ENCODE peak calls at places on chromosomes 5 and 9, in ten cellular contexts. H is transverse colon, L is Peyer's patch, T is astrocyte, M is HCT116, W is uterus, B is endodermal cell, Y is dorsolateral prefrontal cortex, F is body of pancreas, Z is Panc1. N is an unnamed sample.

GRCh38 chr5:157907479-157907878 is 48.5 kb upstream of the CLINT1 start:
- DNase-seq in T (no peak), B (no peak), L (no peak), M (no peak), F (no peak), Y (no peak), H (no peak), W (no peak), Z (no peak), N (no peak)

GRCh38 chr5:173495225-173495904 is 121.1 kb downstream of the BOD1 start:
- DNase-seq in F (no peak), B (peak; percentile 20), W (no peak), L (no peak), H (no peak), T (no peak), Z (no peak), Y (no peak), M (no peak), N (peak; percentile 58)

GRCh38 chr5:131355972-131356528 is 92.2 kb downstream of the CDC42SE2 start:
- DNase-seq in B (no peak), M (no peak), H (no peak), T (peak; percentile 37), Y (no peak), Z (no peak), L (no peak), F (no peak), W (no peak), N (no peak)

GRCh38 chr9:5879419-5880181 is 11.1 kb upstream of the MLANA start:
- DNase-seq in T (peak; percentile 87), Z (no peak), F (no peak), W (no peak), B (peak; percentile 69), H (no peak), L (no peak), Y (no peak), M (peak; percentile 88), N (no peak)

GRCh38 chr5:135578685-135579341 is at the start of gene CXCL14:
- DNase-seq in B (peak; percentile 91), L (no peak), H (peak; percentile 34), Z (no peak), W (no peak), F (peak; percentile 11), Y (peak; percentile 49), T (peak; percentile 82), M (no peak), N (peak; percentile 72)

GRCh38 chr5:24364711-24365110 is 280.1 kb downstream of the CDH10 start:
- DNase-seq in L (no peak), Z (no peak), T (no peak), B (no peak), H (no peak), W (no peak), Y (no peak), M (no peak), F (no peak), N (no peak)

GRCh38 chr9:79287881-79288280 is 283.9 kb upstream of the TLE4 start:
- DNase-seq in H (no peak), L (no peak), F (no peak), W (no peak), T (peak; percentile 37), B (peak; percentile 42), Y (no peak), Z (no peak), M (no peak), N (no peak)

GRCh38 chr5:24110019-24110615 is 534.7 kb downstream of the CDH10 start:
- DNase-seq in B (no peak), L (no peak), W (no peak), Y (no peak), T (peak; percentile 1), H (no peak), M (no peak), F (no peak), Z (no peak), N (no peak)

GRCh38 chr9:26880262-26880661 is 12.3 kb downstream of the CAAP1 start:
- DNase-seq in H (no peak), B (no peak), W (no peak), T (no peak), F (no peak), Z (no peak), M (no peak), L (no peak), Y (no peak), N (no peak)

GRCh38 chr5:138491669-138492551 is 26.6 kb downstream of the EGR1 start:
- DNase-seq in F (peak; percentile 95), Y (peak; percentile 93), T (peak; percentile 84), L (peak; percentile 79), W (peak; percentile 90), Z (peak; percentile 18), H (peak; percentile 89), M (peak; percentile 60), B (peak; percentile 89), N (peak; percentile 96)

GRCh38 chr9:130897848-130898551 is 1.4 kb upstream of the QRFP start:
- DNase-seq in B (no peak), T (no peak), L (no peak), F (no peak), Z (no peak), M (no peak), W (no peak), H (peak; percentile 28), Y (no peak), N (no peak)

GRCh38 chr9:83544002-83544698 is 5.9 kb upstream of the FRMD3 start:
- DNase-seq in Z (peak; percentile 8), W (peak; percentile 38), F (peak; percentile 8), T (peak; percentile 57), B (peak; percentile 69), M (peak; percentile 42), Y (no peak), H (peak; percentile 46), L (no peak), N (no peak)

GRCh38 chr9:108904161-108904560 is 29.8 kb downstream of the ELP1 start:
- DNase-seq in H (no peak), Z (no peak), F (no peak), T (no peak), Y (no peak), W (no peak), L (no peak), B (no peak), M (no peak), N (no peak)

GRCh38 chr9:126684345-126684744 is 70.6 kb downstream of the LMX1B start:
- DNase-seq in Y (no peak), L (no peak), T (no peak), F (no peak), Z (no peak), M (no peak), H (no peak), B (no peak), W (no peak), N (no peak)

GRCh38 chr9:134899818-134900325 is 17.8 kb downstream of the FCN1 start:
- DNase-seq in M (no peak), B (no peak), F (no peak), T (no peak), L (no peak), W (peak; percentile 8), Y (no peak), Z (no peak), H (no peak), N (no peak)
- TF ChIP-seq CTCF in M (no peak), B (no peak), F (no peak), T (no peak), L (no peak), W (no peak), Y (no peak), Z (no peak), H (no peak), N (no peak)

GRCh38 chr5:170740586-170741205 is 42.8 kb upstream of the GABRP start:
- DNase-seq in F (no peak), M (no peak), Z (no peak), Y (no peak), B (peak; percentile 22), W (no peak), T (no peak), L (no peak), H (no peak), N (no peak)
- H3K4me3 ChIP-seq in F (no peak overlapping the region), M (no peak overlapping the region), Z (no peak overlapping the region), Y (no peak overlapping the region), B (no peak overlapping the region), W (no peak overlapping the region), T (no peak overlapping the region), L (no peak overlapping the region), H (no peak overlapping the region), N (no peak overlapping the region)

DNA sequence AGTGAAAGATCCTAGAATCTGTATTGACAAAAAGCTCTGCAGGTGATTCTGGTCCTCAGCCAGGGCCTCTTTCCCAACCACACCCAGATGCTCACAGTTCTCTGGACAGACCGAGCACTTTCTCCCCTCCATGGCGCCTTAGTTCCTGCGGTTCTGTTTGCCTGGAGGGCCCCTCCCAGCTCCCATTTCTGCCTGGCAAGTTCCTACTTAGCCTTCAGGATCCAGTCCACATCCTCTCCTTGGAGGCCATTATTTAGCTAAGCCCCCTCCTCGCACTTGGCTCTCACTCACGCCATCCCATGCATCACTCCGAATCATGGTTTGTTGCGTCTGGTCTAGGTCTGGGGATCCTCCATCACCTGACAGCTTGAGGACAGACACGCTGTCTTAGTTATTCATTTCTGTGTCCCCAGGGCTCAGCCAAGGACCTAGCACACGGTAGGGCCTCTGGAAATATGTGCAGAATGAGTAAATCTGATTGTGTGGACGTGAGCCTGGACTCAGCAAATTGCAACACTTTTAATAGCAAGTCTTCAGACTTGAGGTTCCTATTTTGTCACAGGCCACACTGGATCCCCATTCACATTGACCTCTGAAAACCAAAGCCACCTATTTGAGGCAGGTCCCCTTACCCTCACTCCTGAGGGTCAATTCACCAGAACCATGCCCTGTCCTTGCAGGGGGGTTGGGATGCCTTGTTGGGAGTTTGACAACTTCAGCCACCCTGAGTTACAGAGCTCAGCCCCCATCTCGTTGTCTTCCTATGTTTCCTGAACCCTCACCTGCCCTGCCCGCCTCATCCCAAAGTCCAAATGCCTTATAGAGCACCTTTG is 50.7 kb downstream of the COL15A1 start:
- DNase-seq in T (no peak), M (no peak), W (no peak), L (no peak), Y (no peak), Z (no peak), B (peak; percentile 7), F (no peak), H (no peak), N (no peak)
- H3K27me3 ChIP-seq in T (peaks cover 27% of the 10 kb centered on the region), M (no peaks in the 10 kb centered on the region), W (no peaks in the 10 kb centered on the region), L (no peaks in the 10 kb centered on the region), Y (no peaks in the 10 kb centered on the region), Z (no peaks in the 10 kb centered on the region), B (no peaks in the 10 kb centered on the region), F (no peaks in the 10 kb centered on the region), H (no peaks in the 10 kb centered on the region), N (no peaks in the 10 kb centered on the region)

GRCh38 chr5:122972877-122973276 is 63.6 kb downstream of the PPIC start:
- DNase-seq in M (no peak), W (no peak), B (no peak), F (no peak), H (no peak), Y (no peak), L (no peak), T (peak; percentile 29), Z (no peak), N (no peak)
- TF ChIP-seq CTCF in M (no peak), W (no peak), B (no peak), F (no peak), H (no peak), Y (no peak), L (no peak), T (no peak), Z (no peak), N (no peak)